ENCODE peak calls at places on chromosomes 3 and 15, in five cellular contexts. One of them, this sample, is unnamed.
A peak's percentile ranks its signal among the peaks of the same experiment; 100 is the strongest.

GRCh38 chr15:23750179-23750578 is 63.1 kb upstream of the NDN start:
- DNase-seq in fibroblast of pulmonary artery: no peak
- DNase-seq in fibroblast of lung: no peak
- DNase-seq in H1: no peak
- DNase-seq in AG09309: no peak
- DNase-seq in this sample: no peak

GRCh38 chr15:90869601-90870353 is 1.4 kb downstream of the FURIN start:
- DNase-seq in fibroblast of pulmonary artery: peak; percentile 94
- DNase-seq in fibroblast of lung: peak; percentile 84
- DNase-seq in H1: peak; percentile 76
- DNase-seq in AG09309: no peak
- DNase-seq in this sample: peak; percentile 95

GRCh38 chr3:99938270-99938955 is 120.8 kb downstream of the CMSS1 start:
- DNase-seq in fibroblast of pulmonary artery: peak; percentile 53
- DNase-seq in fibroblast of lung: peak; percentile 59
- DNase-seq in H1: no peak
- DNase-seq in AG09309: no peak
- DNase-seq in this sample: peak; percentile 59

GRCh38 chr15:63493451-63493850 is 10.9 kb upstream of the USP3 start:
- DNase-seq in fibroblast of pulmonary artery: no peak
- DNase-seq in fibroblast of lung: no peak
- DNase-seq in H1: no peak
- DNase-seq in AG09309: no peak
- DNase-seq in this sample: no peak

GRCh38 chr3:17494117-17494809 is 248.2 kb downstream of the TBC1D5 start:
- DNase-seq in fibroblast of pulmonary artery: no peak
- DNase-seq in fibroblast of lung: no peak
- DNase-seq in H1: no peak
- DNase-seq in AG09309: no peak
- DNase-seq in this sample: peak; percentile 25

GRCh38 chr3:101829066-101829830 is 20.1 kb upstream of the NFKBIZ start:
- DNase-seq in fibroblast of pulmonary artery: peak; percentile 70
- DNase-seq in fibroblast of lung: peak; percentile 79
- DNase-seq in H1: no peak
- DNase-seq in AG09309: no peak
- DNase-seq in this sample: peak; percentile 66

GRCh38 chr3:197317250-197317963 is 19.0 kb upstream of the DLG1 start:
- DNase-seq in fibroblast of pulmonary artery: peak; percentile 91
- DNase-seq in fibroblast of lung: peak; percentile 90
- DNase-seq in H1: no peak
- DNase-seq in AG09309: peak; percentile 94
- DNase-seq in this sample: peak; percentile 92

GRCh38 chr15:90790561-90790960 is 73.4 kb downstream of the BLM start:
- DNase-seq in fibroblast of pulmonary artery: peak; percentile 73
- DNase-seq in fibroblast of lung: no peak
- DNase-seq in H1: no peak
- DNase-seq in AG09309: peak; percentile 25
- DNase-seq in this sample: peak; percentile 82

GRCh38 chr3:23863060-23863459 is 53.7 kb downstream of the NKIRAS1 start:
- DNase-seq in fibroblast of pulmonary artery: no peak
- DNase-seq in fibroblast of lung: no peak
- DNase-seq in H1: no peak
- DNase-seq in AG09309: no peak
- DNase-seq in this sample: no peak

GRCh38 chr3:90091557-90091956 is 984.1 kb downstream of the EPHA3 start:
- DNase-seq in fibroblast of pulmonary artery: peak; percentile 75
- DNase-seq in fibroblast of lung: peak; percentile 87
- DNase-seq in H1: no peak
- DNase-seq in AG09309: no peak
- DNase-seq in this sample: peak; percentile 82

GRCh38 chr3:197491478-197491877 is 64.3 kb downstream of the BDH1 start:
- DNase-seq in fibroblast of pulmonary artery: no peak
- DNase-seq in fibroblast of lung: no peak
- DNase-seq in H1: no peak
- DNase-seq in AG09309: no peak
- DNase-seq in this sample: no peak

GRCh38 chr3:112411425-112411824 is 78.5 kb downstream of the CD200 start:
- DNase-seq in fibroblast of pulmonary artery: no peak
- DNase-seq in fibroblast of lung: no peak
- DNase-seq in H1: no peak
- DNase-seq in AG09309: no peak
- DNase-seq in this sample: no peak

GRCh38 chr3:145704020-145704419 is 457.0 kb downstream of the PLOD2 start:
- DNase-seq in fibroblast of pulmonary artery: peak; percentile 33
- DNase-seq in fibroblast of lung: peak; percentile 24
- DNase-seq in H1: no peak
- DNase-seq in AG09309: no peak
- DNase-seq in this sample: peak; percentile 57

GRCh38 chr3:95654567-95655362 is 1159.6 kb upstream of the EPHA6 start:
- DNase-seq in fibroblast of pulmonary artery: no peak
- DNase-seq in fibroblast of lung: no peak
- DNase-seq in H1: no peak
- DNase-seq in AG09309: no peak
- DNase-seq in this sample: no peak

GRCh38 chr15:57832183-57832582 is 125.7 kb downstream of the POLR2M start:
- DNase-seq in fibroblast of pulmonary artery: no peak
- DNase-seq in fibroblast of lung: no peak
- DNase-seq in H1: no peak
- DNase-seq in AG09309: no peak
- DNase-seq in this sample: no peak

GRCh38 chr3:149332781-149333517 is 487 bp downstream of the TM4SF18 start:
- DNase-seq in fibroblast of pulmonary artery: no peak
- DNase-seq in fibroblast of lung: no peak
- DNase-seq in H1: no peak
- DNase-seq in AG09309: no peak
- DNase-seq in this sample: no peak
- H3K4me3 ChIP-seq in fibroblast of pulmonary artery: no peak overlapping the region
- H3K4me3 ChIP-seq in fibroblast of lung: no peak overlapping the region
- H3K4me3 ChIP-seq in H1: no peak overlapping the region
- H3K4me3 ChIP-seq in AG09309: no peak overlapping the region
- H3K4me3 ChIP-seq in this sample: no peak overlapping the region

GRCh38 chr3:194133661-194134230 is 2.2 kb upstream of the HES1 start:
- DNase-seq in fibroblast of pulmonary artery: peak; percentile 74
- DNase-seq in fibroblast of lung: no peak
- DNase-seq in H1: no peak
- DNase-seq in AG09309: no peak
- DNase-seq in this sample: peak; percentile 73
- H3K4me3 ChIP-seq in fibroblast of pulmonary artery: peak overlapping the region; percentile 38
- H3K4me3 ChIP-seq in fibroblast of lung: peak overlapping the region; percentile 23
- H3K4me3 ChIP-seq in H1: no peak overlapping the region
- H3K4me3 ChIP-seq in AG09309: peak overlapping the region; percentile 25
- H3K4me3 ChIP-seq in this sample: peak overlapping the region; percentile 34

DNA sequence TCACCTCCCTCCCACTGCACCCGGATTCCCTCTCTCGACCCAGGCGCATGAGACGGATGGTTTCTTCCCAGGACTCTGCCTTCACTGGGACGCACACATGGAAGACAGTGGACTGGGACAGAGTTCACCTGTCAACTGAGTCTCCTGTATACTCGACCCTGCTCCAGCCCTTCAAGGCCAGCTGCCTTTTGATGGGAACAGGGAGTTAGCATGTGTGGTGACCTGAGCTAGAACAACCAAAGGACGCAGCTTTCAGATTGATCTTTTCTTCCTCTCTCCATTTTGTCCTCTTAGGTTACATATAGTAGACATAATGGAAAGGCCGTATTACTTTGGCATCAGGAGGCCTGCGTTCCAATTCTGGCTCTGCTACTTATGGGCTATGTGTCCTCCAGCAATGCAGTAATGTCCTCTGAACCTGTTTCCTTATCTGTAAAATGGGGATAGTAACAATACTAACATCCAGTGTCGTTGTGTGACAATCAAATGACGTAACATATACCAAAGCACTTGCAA is 94.1 kb downstream of the PEX5L start:
- DNase-seq in fibroblast of pulmonary artery: no peak
- DNase-seq in fibroblast of lung: no peak
- DNase-seq in H1: no peak
- DNase-seq in AG09309: no peak
- DNase-seq in this sample: no peak
- H3K4me3 ChIP-seq in fibroblast of pulmonary artery: no peak overlapping the region
- H3K4me3 ChIP-seq in fibroblast of lung: no peak overlapping the region
- H3K4me3 ChIP-seq in H1: peak overlapping the region; percentile 7
- H3K4me3 ChIP-seq in AG09309: no peak overlapping the region
- H3K4me3 ChIP-seq in this sample: peak overlapping the region; percentile 26

GRCh38 chr3:192889694-192890093 is 28.0 kb downstream of the MB21D2 start:
- DNase-seq in fibroblast of pulmonary artery: no peak
- DNase-seq in fibroblast of lung: no peak
- DNase-seq in H1: no peak
- DNase-seq in AG09309: no peak
- DNase-seq in this sample: peak; percentile 45

GRCh38 chr3:192894676-192895075 is 23.0 kb downstream of the MB21D2 start:
- DNase-seq in fibroblast of pulmonary artery: no peak
- DNase-seq in fibroblast of lung: no peak
- DNase-seq in H1: no peak
- DNase-seq in AG09309: no peak
- DNase-seq in this sample: no peak

GRCh38 chr3:192896208-192896607 is 21.4 kb downstream of the MB21D2 start:
- DNase-seq in fibroblast of pulmonary artery: no peak
- DNase-seq in fibroblast of lung: no peak
- DNase-seq in H1: no peak
- DNase-seq in AG09309: no peak
- DNase-seq in this sample: no peak

GRCh38 chr3:192890348-192891335 is 27.0 kb downstream of the MB21D2 start:
- DNase-seq in fibroblast of pulmonary artery: no peak
- DNase-seq in fibroblast of lung: no peak
- DNase-seq in H1: no peak
- DNase-seq in AG09309: no peak
- DNase-seq in this sample: no peak

GRCh38 chr3:192892981-192893827 is 24.5 kb downstream of the MB21D2 start:
- DNase-seq in fibroblast of pulmonary artery: peak; percentile 77
- DNase-seq in fibroblast of lung: peak; percentile 92
- DNase-seq in H1: no peak
- DNase-seq in AG09309: peak; percentile 82
- DNase-seq in this sample: peak; percentile 88
- H3K4me3 ChIP-seq in fibroblast of pulmonary artery: no peak overlapping the region
- H3K4me3 ChIP-seq in fibroblast of lung: peak overlapping the region; percentile 18
- H3K4me3 ChIP-seq in H1: no peak overlapping the region
- H3K4me3 ChIP-seq in AG09309: peak overlapping the region; percentile 7
- H3K4me3 ChIP-seq in this sample: no peak overlapping the region

GRCh38 chr3:14422016-14422963 is 19.9 kb downstream of the SLC6A6 start:
- DNase-seq in fibroblast of pulmonary artery: no peak
- DNase-seq in fibroblast of lung: no peak
- DNase-seq in H1: no peak
- DNase-seq in AG09309: no peak
- DNase-seq in this sample: no peak
- H3K4me3 ChIP-seq in fibroblast of pulmonary artery: no peak overlapping the region
- H3K4me3 ChIP-seq in fibroblast of lung: no peak overlapping the region
- H3K4me3 ChIP-seq in H1: no peak overlapping the region
- H3K4me3 ChIP-seq in AG09309: no peak overlapping the region
- H3K4me3 ChIP-seq in this sample: no peak overlapping the region

GRCh38 chr3:15646924-15647511 is 45.5 kb downstream of the BTD start:
- DNase-seq in fibroblast of pulmonary artery: peak; percentile 98
- DNase-seq in fibroblast of lung: peak; percentile 99
- DNase-seq in H1: no peak
- DNase-seq in AG09309: peak; percentile 98
- DNase-seq in this sample: peak; percentile 97
- H3K4me3 ChIP-seq in fibroblast of pulmonary artery: peak overlapping the region; percentile 24
- H3K4me3 ChIP-seq in fibroblast of lung: peak overlapping the region; percentile 9
- H3K4me3 ChIP-seq in H1: no peak overlapping the region
- H3K4me3 ChIP-seq in AG09309: peak overlapping the region; percentile 7
- H3K4me3 ChIP-seq in this sample: peak overlapping the region; percentile 0

GRCh38 chr15:45522179-45522930 is at the start of gene SLC30A4:
- DNase-seq in fibroblast of pulmonary artery: peak; percentile 57
- DNase-seq in fibroblast of lung: peak; percentile 55
- DNase-seq in H1: peak; percentile 9
- DNase-seq in AG09309: no peak
- DNase-seq in this sample: peak; percentile 70
- H3K4me3 ChIP-seq in fibroblast of pulmonary artery: peak within 1 kb of the TSS; percentile 59
- H3K4me3 ChIP-seq in fibroblast of lung: peak within 1 kb of the TSS; percentile 94
- H3K4me3 ChIP-seq in H1: peak within 1 kb of the TSS; percentile 48
- H3K4me3 ChIP-seq in AG09309: peak within 1 kb of the TSS; percentile 80
- H3K4me3 ChIP-seq in this sample: peak within 1 kb of the TSS; percentile 68

GRCh38 chr3:50268276-50268675 is 671 bp upstream of the SEMA3B start:
- DNase-seq in fibroblast of pulmonary artery: no peak
- DNase-seq in fibroblast of lung: no peak
- DNase-seq in H1: no peak
- DNase-seq in AG09309: no peak
- DNase-seq in this sample: no peak
- H3K4me3 ChIP-seq in fibroblast of pulmonary artery: no peak overlapping the region
- H3K4me3 ChIP-seq in fibroblast of lung: peak overlapping the region; percentile 57
- H3K4me3 ChIP-seq in H1: no peak overlapping the region
- H3K4me3 ChIP-seq in AG09309: no peak overlapping the region
- H3K4me3 ChIP-seq in this sample: no peak overlapping the region

GRCh38 chr15:74431116-74431515 is 2.6 kb downstream of the SEMA7A start:
- DNase-seq in fibroblast of pulmonary artery: no peak
- DNase-seq in fibroblast of lung: no peak
- DNase-seq in H1: no peak
- DNase-seq in AG09309: no peak
- DNase-seq in this sample: no peak
- H3K4me3 ChIP-seq in fibroblast of pulmonary artery: no peak overlapping the region
- H3K4me3 ChIP-seq in fibroblast of lung: no peak overlapping the region
- H3K4me3 ChIP-seq in H1: no peak overlapping the region
- H3K4me3 ChIP-seq in AG09309: peak overlapping the region; percentile 77
- H3K4me3 ChIP-seq in this sample: no peak overlapping the region

This sample was measured in cardiac fibroblast.